ENCODE peak calls at places on chromosomes 4 and X, in eight cellular contexts. F is brain microvascular endothelial cell, B is endodermal cell, X is tibial artery, W is foreskin fibroblast, Y is fibroblast of pulmonary artery, E is ovary, M is astrocyte of the spinal cord. L is an unnamed sample.
A peak's percentile ranks its signal among the peaks of the same experiment; 100 is the strongest.

GRCh38 chr4:2745516-2745915 is 10.6 kb downstream of the TNIP2 start:
- DNase-seq in F (no peak), Y (no peak), X (no peak), B (no peak), E (no peak), W (no peak), M (no peak), L (no peak)

GRCh38 chr4:189081831-189082230 is 858.8 kb upstream of the FRG1 start:
- DNase-seq in W (peak; percentile 36), Y (no peak), B (no peak), X (no peak), F (no peak), E (no peak), M (no peak), L (peak; percentile 91)

GRCh38 chr4:110275871-110276270 is 77.5 kb upstream of the ELOVL6 start:
- DNase-seq in Y (peak; percentile 14), B (no peak), M (peak; percentile 52), W (peak; percentile 56), E (no peak), F (no peak), X (no peak), L (peak; percentile 28)

GRCh38 chrX:40174594-40175415 is 77.0 kb upstream of the BCOR start:
- DNase-seq in Y (peak; percentile 50), B (peak; percentile 59), F (peak; percentile 48), M (peak; percentile 56), X (peak; percentile 72), W (peak; percentile 77), E (peak; percentile 63), L (peak; percentile 41)

GRCh38 chrX:13627306-13627705 is 25.6 kb upstream of the TCEANC start:
- DNase-seq in M (no peak), Y (no peak), E (no peak), B (no peak), X (no peak), F (no peak), W (no peak), L (peak; percentile 53)

GRCh38 chrX:8036914-8037313 is 109.7 kb upstream of the PNPLA4 start:
- DNase-seq in Y (no peak), X (no peak), E (no peak), W (no peak), B (no peak), M (no peak), F (no peak), L (no peak)

GRCh38 chr4:155617312-155617711 is 49.3 kb upstream of the GUCY1A1 start:
- DNase-seq in M (peak; percentile 33), F (no peak), Y (peak; percentile 31), E (no peak), X (no peak), B (no peak), W (no peak), L (no peak)

GRCh38 chrX:109472939-109473713 is 8.8 kb downstream of the GUCY2F start:
- DNase-seq in F (peak; percentile 81), B (peak; percentile 89), X (no peak), M (peak; percentile 77), Y (peak; percentile 81), E (peak; percentile 14), W (peak; percentile 81), L (peak; percentile 66)

GRCh38 chrX:118688935-118689334 is 38.5 kb upstream of the IL13RA1 start:
- DNase-seq in E (no peak), W (no peak), X (no peak), M (no peak), B (no peak), Y (no peak), F (no peak), L (no peak)

GRCh38 chrX:118694628-118695027 is 32.8 kb upstream of the IL13RA1 start:
- DNase-seq in B (no peak), W (no peak), X (no peak), F (no peak), Y (peak; percentile 21), E (no peak), M (no peak), L (no peak)

GRCh38 chrX:118698516-118699247 is 28.7 kb upstream of the IL13RA1 start:
- DNase-seq in W (peak; percentile 49), X (no peak), F (peak; percentile 2), M (no peak), B (no peak), Y (peak; percentile 18), E (no peak), L (peak; percentile 89)

GRCh38 chrX:118693843-118694242 is 33.6 kb upstream of the IL13RA1 start:
- DNase-seq in F (no peak), M (no peak), Y (peak; percentile 4), B (no peak), W (no peak), X (no peak), E (no peak), L (no peak)
- H3K4me3 ChIP-seq in F (no peak overlapping the region), M (no peak overlapping the region), Y (no peak overlapping the region), B (no peak overlapping the region), W (no peak overlapping the region), X (no peak overlapping the region), E (no peak overlapping the region), L (no peak overlapping the region)

GRCh38 chr4:47668256-47668655 is 169.6 kb downstream of the CORIN start:
- DNase-seq in M (no peak), E (no peak), B (no peak), Y (no peak), W (no peak), F (no peak), X (no peak), L (peak; percentile 68)

GRCh38 chr4:47667552-47667951 is 170.3 kb downstream of the CORIN start:
- DNase-seq in Y (no peak), F (peak; percentile 33), E (no peak), M (no peak), B (no peak), W (no peak), X (no peak), L (peak; percentile 58)

GRCh38 chr4:47669946-47670345 is 167.9 kb downstream of the CORIN start:
- DNase-seq in X (no peak), E (no peak), W (peak; percentile 34), F (peak; percentile 58), B (no peak), Y (no peak), M (peak; percentile 47), L (peak; percentile 17)

GRCh38 chr4:47664051-47664826 is 173.6 kb downstream of the CORIN start:
- DNase-seq in F (no peak), X (no peak), Y (peak; percentile 20), M (no peak), E (no peak), W (no peak), B (no peak), L (no peak)

DNA sequence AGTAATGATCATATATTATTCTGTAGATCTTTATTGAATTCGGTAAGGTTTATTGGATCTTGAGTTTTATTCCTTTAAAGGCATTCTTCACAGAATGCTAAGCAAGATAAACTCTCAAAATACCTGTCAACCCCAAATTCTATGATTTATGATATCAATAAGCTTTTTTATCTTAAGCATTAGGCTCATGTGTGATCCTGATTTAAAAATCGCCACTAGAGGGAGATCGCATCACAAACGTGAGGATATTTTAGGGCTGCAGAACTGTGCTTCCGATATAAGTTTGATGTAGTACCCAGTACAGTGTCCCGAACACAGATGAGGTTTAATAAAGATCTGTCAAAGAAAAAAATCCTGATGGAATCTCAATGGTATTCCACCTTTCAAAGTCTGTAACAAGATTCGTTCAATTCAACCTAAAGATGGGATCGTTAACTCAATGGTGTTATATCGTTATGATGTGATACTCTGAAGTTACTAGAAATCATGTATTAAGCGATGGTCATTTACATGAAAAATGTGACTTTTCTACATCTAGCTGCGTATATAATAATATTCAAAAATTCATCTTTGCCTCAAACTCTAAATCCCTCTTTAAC is 169.0 kb downstream of the CORIN start:
- DNase-seq in X (no peak), B (no peak), Y (peak; percentile 76), F (peak; percentile 53), M (peak; percentile 64), W (peak; percentile 81), E (no peak), L (peak; percentile 64)
- TF ChIP-seq CTCF in X (peak; percentile 56), B (peak; percentile 86), Y (peak; percentile 75), F (peak; percentile 71), M (peak; percentile 70), W (peak; percentile 55), E (peak; percentile 27), L (peak; percentile 67)

GRCh38 chr4:1057403-1057745 is 45.9 kb downstream of the FGFRL1 start:
- DNase-seq in B (peak; percentile 34), E (no peak), W (no peak), F (no peak), M (no peak), Y (no peak), X (no peak), L (no peak)

GRCh38 chr4:1058198-1058996 is 47.0 kb downstream of the FGFRL1 start:
- DNase-seq in E (no peak), M (no peak), X (peak; percentile 47), F (no peak), Y (no peak), W (no peak), B (peak; percentile 63), L (peak; percentile 35)

GRCh38 chr4:1056671-1057402 is 45.4 kb downstream of the FGFRL1 start:
- DNase-seq in B (no peak), M (no peak), F (no peak), W (no peak), X (peak; percentile 56), Y (no peak), E (no peak), L (no peak)

GRCh38 chr4:1053080-1053661 is 41.7 kb downstream of the FGFRL1 start:
- DNase-seq in F (no peak), E (peak; percentile 14), W (peak; percentile 83), B (peak; percentile 44), X (peak; percentile 61), M (no peak), Y (peak; percentile 51), L (peak; percentile 63)

DNA sequence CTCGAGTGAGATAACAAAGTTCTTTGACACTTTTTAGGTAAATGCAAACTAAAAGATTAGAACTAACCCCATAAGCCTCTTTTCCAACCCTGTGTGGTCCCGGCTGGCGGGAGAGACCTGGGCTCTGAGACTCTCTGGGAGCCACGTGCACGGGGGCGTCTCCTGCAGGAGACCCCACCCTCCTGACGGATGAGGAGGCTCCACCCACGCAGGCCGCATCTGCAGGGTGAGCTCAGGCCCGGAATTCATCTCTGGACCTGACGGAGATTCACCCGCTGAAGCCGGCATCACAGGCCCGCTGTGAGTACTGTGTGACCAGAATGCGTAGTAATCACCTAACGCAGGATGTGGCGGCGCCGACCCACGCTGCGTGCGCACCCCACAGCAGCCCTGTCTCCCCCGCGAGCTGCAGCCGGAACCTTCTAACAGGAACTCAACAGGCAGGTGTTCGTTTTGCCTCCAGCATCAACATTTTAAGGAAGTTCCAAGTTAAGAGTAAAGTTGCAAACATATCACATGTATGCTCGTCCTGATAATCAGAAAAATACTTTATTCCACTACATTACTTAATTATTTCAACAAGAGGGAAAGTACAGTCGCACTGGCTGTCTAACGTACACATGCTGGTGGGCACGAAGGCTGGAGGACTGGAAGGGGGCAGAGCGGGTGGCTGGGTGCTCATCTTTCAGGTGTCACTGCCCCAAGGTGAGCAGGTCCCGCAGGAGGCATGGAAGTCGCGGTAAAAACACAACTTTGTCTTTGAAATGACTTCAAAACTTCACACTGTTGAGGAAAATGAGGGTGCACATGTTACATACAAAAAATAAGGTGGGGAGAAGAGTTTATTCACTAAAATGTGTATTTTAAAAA is 44.5 kb downstream of the FGFRL1 start:
- DNase-seq in Y (peak; percentile 15), X (peak; percentile 48), B (peak; percentile 87), E (peak; percentile 66), M (no peak), F (no peak), W (peak; percentile 50), L (peak; percentile 49)
- H3K4me3 ChIP-seq in Y (no peak overlapping the region), X (no peak overlapping the region), B (no peak overlapping the region), E (no peak overlapping the region), M (no peak overlapping the region), F (no peak overlapping the region), W (no peak overlapping the region), L (no peak overlapping the region)

DNA sequence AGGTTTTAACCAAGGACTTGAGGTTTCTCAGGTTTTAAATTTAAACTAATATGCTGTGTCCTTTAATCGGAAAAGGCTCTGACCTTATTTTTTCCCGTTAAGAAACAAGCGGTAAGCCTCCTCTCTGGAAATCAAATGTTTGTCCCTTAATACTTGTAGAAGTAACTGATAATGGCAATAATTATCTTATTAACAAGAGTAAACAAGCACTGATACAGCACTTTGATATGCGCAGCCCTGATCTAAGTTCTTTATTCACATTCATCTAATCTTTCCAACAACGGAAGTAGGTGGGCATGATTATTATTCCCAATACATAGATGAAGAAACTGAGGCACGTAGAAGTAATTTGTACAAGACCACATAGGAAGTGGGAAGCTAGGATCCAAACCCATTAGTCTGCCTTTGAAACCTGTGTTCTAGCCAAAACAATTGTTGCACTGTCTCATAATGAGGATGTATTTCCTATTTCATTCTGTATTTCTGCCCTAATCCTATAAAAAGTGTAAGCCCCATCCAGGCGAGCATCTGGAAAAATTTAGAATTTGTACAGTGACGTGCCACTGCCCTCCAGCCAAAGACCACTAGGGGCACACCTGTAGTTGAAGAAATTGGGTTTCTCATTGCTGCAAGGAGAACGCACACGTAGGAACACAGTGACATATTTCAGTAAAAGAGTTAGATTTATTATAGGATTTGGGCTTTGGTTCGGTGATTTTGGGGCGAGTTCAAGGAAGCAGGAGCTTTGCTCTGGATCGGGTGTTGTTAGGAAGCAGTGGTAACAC is 605 bp downstream of the CXorf58 start:
- DNase-seq in F (no peak), W (no peak), M (no peak), Y (no peak), B (peak; percentile 69), X (no peak), E (no peak), L (no peak)
- TF ChIP-seq CTCF in F (peak; percentile 55), W (peak; percentile 19), M (peak; percentile 39), Y (peak; percentile 30), B (peak; percentile 83), X (no peak), E (no peak), L (no peak)

L was measured in epithelial cell of esophagus.